ENCODE peak calls at places on chromosomes 11 and 22, in nine cellular contexts. N, E, Y, V, M, Z, W, G and R are unnamed samples.
A peak's percentile ranks its signal among the peaks of the same experiment; 100 is the strongest.

GRCh38 chr22:38347181-38347943 is 30.1 kb upstream of the CSNK1E start:
- DNase-seq in N (peak; percentile 42), Y (no peak), W (no peak), G (no peak), Z (peak; percentile 20), E (no peak), M (peak; percentile 55), V (no peak), R (peak; percentile 10)

GRCh38 chr11:84234462-84235202 is 948.5 kb upstream of the CCDC90B start:
- DNase-seq in V (no peak), W (no peak), Y (no peak), M (no peak), E (no peak), G (no peak), N (no peak), Z (no peak), R (no peak)

GRCh38 chr11:120219935-120220746 is 9.3 kb downstream of the OAF start:
- DNase-seq in V (no peak), W (no peak), G (no peak), E (no peak), M (no peak), Z (no peak), N (no peak), Y (peak; percentile 72), R (no peak)

GRCh38 chr11:69075421-69076128 is 26.8 kb downstream of the TPCN2 start:
- DNase-seq in Z (peak; percentile 55), N (peak; percentile 80), E (peak; percentile 79), V (no peak), G (no peak), Y (no peak), W (no peak), M (peak; percentile 98), R (peak; percentile 97)

GRCh38 chr11:121553806-121554205 is 101.0 kb upstream of the SORL1-AS1 start:
- DNase-seq in V (peak; percentile 26), Z (peak; percentile 83), N (peak; percentile 91), M (no peak), Y (peak; percentile 44), G (peak; percentile 97), E (peak; percentile 76), W (no peak), R (peak; percentile 43)

GRCh38 chr11:128342511-128343133 is 244.7 kb downstream of the ETS1 start:
- DNase-seq in V (peak; percentile 27), W (no peak), Z (no peak), G (no peak), E (peak; percentile 42), N (peak; percentile 84), M (peak; percentile 72), Y (peak; percentile 60), R (peak; percentile 43)

GRCh38 chr11:68690671-68691401 is 6.5 kb downstream of the GAL start:
- DNase-seq in G (no peak), E (no peak), M (peak; percentile 33), N (peak; percentile 60), Z (no peak), V (no peak), W (no peak), Y (no peak), R (no peak)

GRCh38 chr11:86278226-86278625 is 23.8 kb upstream of the HIKESHI start:
- DNase-seq in Y (no peak), N (no peak), V (no peak), G (no peak), M (no peak), E (no peak), Z (no peak), W (no peak), R (no peak)

GRCh38 chr22:24333301-24333700 is 62.7 kb downstream of the SPECC1L start:
- DNase-seq in V (no peak), N (no peak), G (no peak), M (no peak), Z (no peak), E (no peak), W (no peak), Y (no peak), R (no peak)

GRCh38 chr11:120134106-120134930 is 3.6 kb downstream of the TRIM29 start:
- DNase-seq in V (no peak), E (peak; percentile 4), N (peak; percentile 24), Z (peak; percentile 9), W (peak; percentile 8), G (peak; percentile 25), Y (no peak), M (peak; percentile 44), R (no peak)

GRCh38 chr11:10310301-10310841 is 5.5 kb downstream of the ADM start:
- DNase-seq in E (no peak), Y (no peak), V (peak; percentile 30), M (no peak), G (no peak), Z (no peak), W (no peak), N (no peak), R (no peak)
- TF ChIP-seq POLR2A in E (peak; percentile 34), Y (no peak), V (no peak), M (no peak), G (no peak), Z (no peak), W (no peak), N (no peak), R (no peak)

GRCh38 chr22:19429950-19430889 is 1.3 kb downstream of the HIRA start:
- DNase-seq in E (peak; percentile 26), W (no peak), Y (peak; percentile 78), V (peak; percentile 4), G (peak; percentile 87), N (no peak), M (no peak), Z (peak; percentile 40), R (no peak)

GRCh38 chr22:19431641-19432091 is at the start of gene HIRA:
- DNase-seq in N (peak; percentile 87), G (peak; percentile 84), Z (peak; percentile 84), Y (peak; percentile 76), V (peak; percentile 80), M (peak; percentile 89), W (peak; percentile 71), E (peak; percentile 82), R (peak; percentile 67)

GRCh38 chr22:19430890-19431541 is 517 bp downstream of the HIRA start:
- DNase-seq in Z (peak; percentile 65), N (peak; percentile 81), Y (peak; percentile 48), M (no peak), E (peak; percentile 79), V (peak; percentile 26), W (peak; percentile 12), G (peak; percentile 90), R (no peak)

GRCh38 chr22:19434829-19435580 is 2.7 kb downstream of the MRPL40 start:
- DNase-seq in N (no peak), V (no peak), E (no peak), Z (no peak), Y (no peak), M (no peak), G (no peak), W (no peak), R (no peak)

DNA sequence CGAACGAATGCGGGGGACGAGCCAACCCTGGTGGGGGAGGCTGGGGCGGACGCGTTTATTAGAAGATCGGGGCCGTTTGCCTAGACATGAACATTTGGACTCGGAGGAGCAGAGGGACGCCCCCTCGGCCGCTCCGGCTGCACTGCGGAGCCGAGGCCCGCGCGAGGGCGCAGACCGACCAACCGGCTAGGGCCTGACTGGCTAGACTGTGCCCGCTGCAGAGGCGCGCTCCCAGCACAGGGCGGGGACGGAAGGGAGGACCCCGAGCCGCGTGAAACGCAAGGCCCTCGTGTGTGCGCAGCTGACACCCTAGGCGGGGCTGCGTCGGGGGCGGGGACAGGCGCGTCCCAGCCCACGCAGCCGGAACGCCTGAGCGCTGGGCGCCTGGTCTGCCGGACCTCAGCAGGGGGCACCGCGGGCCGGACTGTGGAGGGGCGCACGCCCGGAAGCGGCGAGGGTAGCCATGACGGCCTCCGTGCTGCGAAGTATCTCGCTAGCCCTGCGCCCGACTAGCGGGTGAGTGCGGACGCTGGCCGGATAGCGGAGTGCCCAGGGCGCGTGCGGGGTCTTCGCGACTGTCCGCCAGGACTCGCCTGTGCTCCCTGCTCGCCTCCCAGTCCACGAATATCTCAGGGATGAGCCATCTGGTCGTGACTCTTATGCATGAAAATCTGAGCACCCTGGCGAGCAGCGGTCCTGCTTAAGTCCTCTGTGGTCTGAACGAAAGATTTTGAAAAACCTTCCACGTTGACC is at the start of gene MRPL40:
- DNase-seq in Z (peak; percentile 94), V (peak; percentile 92), Y (peak; percentile 95), M (peak; percentile 96), N (peak; percentile 96), E (peak; percentile 95), W (peak; percentile 90), G (peak; percentile 97), R (peak; percentile 94)
- TF ChIP-seq CTCF in Z (no peak), V (no peak), Y (no peak), M (no peak), N (no peak), E (peak; percentile 6), W (peak; percentile 19), G (no peak), R (peak; percentile 41)

DNA sequence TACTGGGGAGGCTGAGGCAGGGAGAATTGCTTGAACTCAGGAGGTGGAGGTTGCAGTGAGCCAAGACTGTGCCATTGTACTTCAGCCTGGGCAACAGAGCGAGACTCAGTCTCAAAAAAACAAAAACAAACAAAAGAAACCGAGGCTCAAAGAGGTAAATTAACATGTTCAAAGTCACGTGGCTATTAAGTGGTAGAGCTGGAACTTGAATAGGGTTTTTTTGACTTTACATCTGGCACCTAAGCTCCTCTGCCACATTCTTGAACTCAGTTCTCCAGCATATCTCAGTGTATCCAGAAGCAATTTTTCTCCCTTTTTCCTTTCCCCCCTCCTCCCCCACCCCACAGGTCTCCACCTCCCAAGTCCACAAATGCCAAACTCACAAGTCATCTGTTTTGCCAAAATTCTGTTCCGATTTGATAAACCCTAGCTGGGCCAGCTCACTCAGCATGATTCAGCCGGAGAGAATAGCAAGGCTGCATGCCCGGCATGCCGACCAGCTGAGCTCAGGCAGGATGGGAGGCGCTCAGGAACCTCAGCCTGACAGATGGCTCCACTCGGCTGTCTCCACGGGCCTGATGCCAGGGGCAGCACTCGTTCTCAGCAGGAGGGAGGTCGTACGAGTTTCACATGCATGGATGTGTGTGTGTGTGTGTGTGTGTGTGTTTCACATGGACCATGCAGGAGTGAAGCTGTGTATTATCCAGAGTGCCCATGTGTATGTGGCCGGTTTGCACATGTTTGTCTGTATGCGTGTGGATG is 63.2 kb upstream of the RRAS2 start:
- DNase-seq in W (peak; percentile 22), N (peak; percentile 74), V (peak; percentile 88), E (peak; percentile 66), G (peak; percentile 53), Z (peak; percentile 57), M (peak; percentile 94), Y (peak; percentile 92), R (peak; percentile 85)
- H3K27ac ChIP-seq in W (no peak overlapping the region), N (no peak overlapping the region), V (peak overlapping the region; percentile 85), E (peak overlapping the region; percentile 52), G (no peak overlapping the region), Z (no peak overlapping the region), M (peak overlapping the region; percentile 70), Y (no peak overlapping the region), R (peak overlapping the region; percentile 68)

DNA sequence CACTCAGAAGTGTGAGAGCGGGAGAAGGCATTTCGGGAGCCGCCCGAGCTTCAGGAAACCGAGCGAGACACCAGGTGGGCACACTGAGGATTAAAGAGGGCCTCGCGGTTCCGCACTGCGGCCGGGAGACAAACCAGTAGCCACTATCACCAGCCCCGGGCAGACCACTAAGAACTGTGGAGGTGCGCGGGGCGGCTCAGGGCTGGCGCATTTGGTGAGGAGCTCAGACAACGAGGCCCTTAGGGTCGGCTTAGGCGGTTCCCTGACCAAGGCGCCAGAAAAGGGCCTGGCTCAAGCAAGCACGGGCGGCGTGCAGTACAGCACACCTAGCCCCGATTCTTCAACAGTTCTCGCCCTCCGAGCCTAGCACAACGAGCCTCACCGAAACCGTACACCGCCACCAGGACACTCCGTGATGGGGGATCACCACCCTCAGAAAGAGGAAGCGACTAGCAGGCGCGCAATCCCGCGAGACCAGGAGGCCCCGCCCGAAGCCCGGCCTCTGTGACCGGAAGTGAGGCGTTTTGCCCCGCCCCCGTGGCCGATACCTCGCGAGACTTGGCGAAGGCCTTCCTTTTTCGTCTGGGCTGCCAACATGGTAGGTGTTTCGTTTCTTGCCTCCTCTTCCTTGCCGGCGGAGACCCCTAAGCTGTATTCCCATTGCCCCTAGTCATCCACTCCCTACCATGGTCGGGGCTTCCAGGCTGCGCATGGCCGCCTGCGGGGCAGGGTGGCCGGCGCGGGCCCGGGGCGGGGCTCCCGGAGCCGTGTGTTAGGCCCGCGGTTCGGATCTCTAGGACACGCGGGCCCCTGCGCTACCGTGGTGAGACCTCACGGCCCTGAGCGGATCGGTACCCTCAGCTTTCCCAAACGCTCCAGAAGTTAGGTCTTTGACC is at the start of the genes RPL27A and TRIM66:
- DNase-seq in G (peak; percentile 99), Y (peak; percentile 99), E (peak; percentile 99), M (peak; percentile 99), Z (peak; percentile 99), N (peak; percentile 99), V (peak; percentile 97), W (peak; percentile 97), R (peak; percentile 99)
- TF ChIP-seq POLR2A in G (peak; percentile 96), Y (peak; percentile 98), E (peak; percentile 99), M (peak; percentile 100), Z (no peak), N (peak; percentile 96), V (peak; percentile 98), W (peak; percentile 97), R (peak; percentile 99)